ENCODE peak calls at places on chromosomes 11 and 22, in six cellular contexts. One of them, this sample, is unnamed.
A peak's percentile ranks its signal among the peaks of the same experiment; 100 is the strongest.

GRCh38 chr11:12629601-12630313 is 44.5 kb upstream of the TEAD1 start:
- DNase-seq in fibroblast of the aortic adventitia: peak; percentile 73
- DNase-seq in HCT116: no peak
- DNase-seq in neural crest cell: no peak
- DNase-seq in fibroblast of mammary gland: peak; percentile 68
- DNase-seq in A549: no peak
- DNase-seq in this sample: peak; percentile 33

GRCh38 chr11:57871231-57871630 is 109.6 kb downstream of the CTNND1 start:
- DNase-seq in fibroblast of the aortic adventitia: no peak
- DNase-seq in A549: no peak
- DNase-seq in fibroblast of mammary gland: no peak
- DNase-seq in neural crest cell: no peak
- DNase-seq in HCT116: no peak
- DNase-seq in this sample: no peak

GRCh38 chr22:41833369-41834004 is 582 bp downstream of the SREBF2 start:
- DNase-seq in A549: peak; percentile 27
- DNase-seq in HCT116: no peak
- DNase-seq in neural crest cell: peak; percentile 14
- DNase-seq in fibroblast of mammary gland: peak; percentile 23
- DNase-seq in fibroblast of the aortic adventitia: peak; percentile 22
- DNase-seq in this sample: no peak

GRCh38 chr11:78039391-78039918 is 16.4 kb upstream of the KCTD14 start:
- DNase-seq in fibroblast of mammary gland: no peak
- DNase-seq in A549: no peak
- DNase-seq in HCT116: no peak
- DNase-seq in neural crest cell: no peak
- DNase-seq in fibroblast of the aortic adventitia: no peak
- DNase-seq in this sample: no peak

GRCh38 chr22:44975444-44976262 is 34.2 kb downstream of the PHF21B start:
- DNase-seq in fibroblast of the aortic adventitia: peak; percentile 83
- DNase-seq in HCT116: peak; percentile 71
- DNase-seq in neural crest cell: peak; percentile 96
- DNase-seq in fibroblast of mammary gland: peak; percentile 80
- DNase-seq in A549: peak; percentile 74
- DNase-seq in this sample: peak; percentile 69

GRCh38 chr11:60378359-60378758 is at the start of gene MS4A7:
- DNase-seq in neural crest cell: no peak
- DNase-seq in A549: no peak
- DNase-seq in fibroblast of the aortic adventitia: no peak
- DNase-seq in fibroblast of mammary gland: no peak
- DNase-seq in HCT116: no peak
- DNase-seq in this sample: no peak

GRCh38 chr22:32820131-32820882 is 18.8 kb downstream of the TIMP3 start:
- DNase-seq in A549: no peak
- DNase-seq in fibroblast of mammary gland: peak; percentile 48
- DNase-seq in fibroblast of the aortic adventitia: no peak
- DNase-seq in HCT116: no peak
- DNase-seq in neural crest cell: no peak
- DNase-seq in this sample: peak; percentile 41

GRCh38 chr22:32650553-32651345 is 150.8 kb upstream of the TIMP3 start:
- DNase-seq in neural crest cell: no peak
- DNase-seq in HCT116: no peak
- DNase-seq in fibroblast of mammary gland: peak; percentile 62
- DNase-seq in fibroblast of the aortic adventitia: peak; percentile 47
- DNase-seq in A549: no peak
- DNase-seq in this sample: peak; percentile 64

GRCh38 chr11:72643547-72643946 is 30.7 kb downstream of the PDE2A start:
- DNase-seq in fibroblast of mammary gland: peak; percentile 54
- DNase-seq in neural crest cell: no peak
- DNase-seq in HCT116: peak; percentile 31
- DNase-seq in fibroblast of the aortic adventitia: peak; percentile 18
- DNase-seq in A549: peak; percentile 60
- DNase-seq in this sample: peak; percentile 28

GRCh38 chr11:24559315-24559714 is 62.5 kb downstream of the LUZP2 start:
- DNase-seq in HCT116: no peak
- DNase-seq in fibroblast of mammary gland: no peak
- DNase-seq in neural crest cell: no peak
- DNase-seq in A549: no peak
- DNase-seq in fibroblast of the aortic adventitia: no peak
- DNase-seq in this sample: no peak

GRCh38 chr22:29744902-29745301 is 21.9 kb downstream of the ZMAT5 start:
- DNase-seq in HCT116: no peak
- DNase-seq in fibroblast of the aortic adventitia: no peak
- DNase-seq in neural crest cell: no peak
- DNase-seq in A549: no peak
- DNase-seq in fibroblast of mammary gland: peak; percentile 70
- DNase-seq in this sample: peak; percentile 59

GRCh38 chr11:67356867-67357561 is 3.7 kb upstream of the POLD4 start:
- DNase-seq in neural crest cell: peak; percentile 69
- DNase-seq in HCT116: no peak
- DNase-seq in A549: peak; percentile 90
- DNase-seq in fibroblast of mammary gland: peak; percentile 79
- DNase-seq in fibroblast of the aortic adventitia: peak; percentile 81
- DNase-seq in this sample: peak; percentile 76

GRCh38 chr11:69699213-69699612 is 4.6 kb downstream of the FGF19 start:
- DNase-seq in fibroblast of the aortic adventitia: no peak
- DNase-seq in HCT116: no peak
- DNase-seq in fibroblast of mammary gland: no peak
- DNase-seq in A549: no peak
- DNase-seq in neural crest cell: no peak
- DNase-seq in this sample: no peak

GRCh38 chr11:113977701-113978100 is 2.8 kb downstream of the HTR3A start:
- DNase-seq in A549: no peak
- DNase-seq in fibroblast of the aortic adventitia: no peak
- DNase-seq in neural crest cell: no peak
- DNase-seq in fibroblast of mammary gland: no peak
- DNase-seq in HCT116: no peak
- DNase-seq in this sample: no peak

DNA sequence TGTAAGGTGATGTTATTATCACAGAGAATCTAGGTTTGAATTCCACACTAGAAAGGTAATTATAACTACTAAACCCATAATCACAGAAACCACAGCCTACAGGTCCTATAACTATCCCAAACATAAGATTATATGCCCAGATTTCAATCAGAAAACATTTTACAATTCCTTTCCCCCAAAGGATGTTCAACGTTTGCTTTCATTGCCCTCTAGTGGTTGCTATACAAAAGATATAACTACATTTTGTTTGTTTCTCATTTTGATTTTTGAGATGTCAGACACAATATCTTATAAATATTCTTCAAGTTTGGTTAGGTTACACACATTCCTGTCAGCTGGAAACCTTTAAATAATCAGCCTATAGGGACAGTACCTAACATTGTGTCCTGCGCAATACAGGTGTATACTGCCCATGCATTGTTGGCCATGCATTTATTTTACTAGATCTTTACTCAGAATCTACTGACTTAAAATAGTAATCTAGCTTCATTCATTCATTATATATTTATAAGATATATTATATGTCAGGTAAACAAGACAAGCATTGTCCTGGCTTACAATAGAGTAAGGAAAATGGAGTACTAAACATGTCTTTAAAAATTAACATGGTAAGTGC is 530.5 kb upstream of the CCDC90B start:
- DNase-seq in fibroblast of mammary gland: peak; percentile 30
- DNase-seq in neural crest cell: no peak
- DNase-seq in fibroblast of the aortic adventitia: peak; percentile 29
- DNase-seq in HCT116: no peak
- DNase-seq in A549: peak; percentile 12
- DNase-seq in this sample: peak; percentile 31
- TF ChIP-seq CTCF in fibroblast of mammary gland: peak; percentile 62
- TF ChIP-seq CTCF in neural crest cell: peak; percentile 80
- TF ChIP-seq CTCF in fibroblast of the aortic adventitia: peak; percentile 49
- TF ChIP-seq CTCF in HCT116: peak; percentile 31
- TF ChIP-seq CTCF in A549: peak; percentile 77
- TF ChIP-seq CTCF in this sample: peak; percentile 89

GRCh38 chr11:11163256-11163655 is 189.8 kb downstream of the CSNK2A3 start:
- DNase-seq in fibroblast of mammary gland: peak; percentile 12
- DNase-seq in neural crest cell: no peak
- DNase-seq in fibroblast of the aortic adventitia: no peak
- DNase-seq in A549: peak; percentile 46
- DNase-seq in HCT116: peak; percentile 10
- DNase-seq in this sample: no peak
- TF ChIP-seq CTCF in fibroblast of mammary gland: peak; percentile 6
- TF ChIP-seq CTCF in neural crest cell: no peak
- TF ChIP-seq CTCF in fibroblast of the aortic adventitia: peak; percentile 32
- TF ChIP-seq CTCF in A549: no peak
- TF ChIP-seq CTCF in HCT116: peak; percentile 42
- TF ChIP-seq CTCF in this sample: peak; percentile 64

GRCh38 chr11:64642876-64643257 is 51.8 kb downstream of the SLC22A12 start:
- DNase-seq in HCT116: no peak
- DNase-seq in fibroblast of the aortic adventitia: no peak
- DNase-seq in neural crest cell: no peak
- DNase-seq in A549: no peak
- DNase-seq in fibroblast of mammary gland: no peak
- DNase-seq in this sample: no peak

GRCh38 chr11:64643927-64644326 is 52.9 kb downstream of the SLC22A12 start:
- DNase-seq in HCT116: no peak
- DNase-seq in fibroblast of the aortic adventitia: no peak
- DNase-seq in A549: no peak
- DNase-seq in neural crest cell: no peak
- DNase-seq in fibroblast of mammary gland: no peak
- DNase-seq in this sample: no peak

GRCh38 chr11:64642418-64642735 is 51.4 kb downstream of the SLC22A12 start:
- DNase-seq in A549: no peak
- DNase-seq in HCT116: no peak
- DNase-seq in fibroblast of the aortic adventitia: no peak
- DNase-seq in fibroblast of mammary gland: no peak
- DNase-seq in neural crest cell: no peak
- DNase-seq in this sample: no peak

GRCh38 chr11:64643258-64643881 is 52.4 kb downstream of the SLC22A12 start:
- DNase-seq in fibroblast of the aortic adventitia: no peak
- DNase-seq in HCT116: no peak
- DNase-seq in A549: no peak
- DNase-seq in fibroblast of mammary gland: no peak
- DNase-seq in neural crest cell: no peak
- DNase-seq in this sample: no peak

DNA sequence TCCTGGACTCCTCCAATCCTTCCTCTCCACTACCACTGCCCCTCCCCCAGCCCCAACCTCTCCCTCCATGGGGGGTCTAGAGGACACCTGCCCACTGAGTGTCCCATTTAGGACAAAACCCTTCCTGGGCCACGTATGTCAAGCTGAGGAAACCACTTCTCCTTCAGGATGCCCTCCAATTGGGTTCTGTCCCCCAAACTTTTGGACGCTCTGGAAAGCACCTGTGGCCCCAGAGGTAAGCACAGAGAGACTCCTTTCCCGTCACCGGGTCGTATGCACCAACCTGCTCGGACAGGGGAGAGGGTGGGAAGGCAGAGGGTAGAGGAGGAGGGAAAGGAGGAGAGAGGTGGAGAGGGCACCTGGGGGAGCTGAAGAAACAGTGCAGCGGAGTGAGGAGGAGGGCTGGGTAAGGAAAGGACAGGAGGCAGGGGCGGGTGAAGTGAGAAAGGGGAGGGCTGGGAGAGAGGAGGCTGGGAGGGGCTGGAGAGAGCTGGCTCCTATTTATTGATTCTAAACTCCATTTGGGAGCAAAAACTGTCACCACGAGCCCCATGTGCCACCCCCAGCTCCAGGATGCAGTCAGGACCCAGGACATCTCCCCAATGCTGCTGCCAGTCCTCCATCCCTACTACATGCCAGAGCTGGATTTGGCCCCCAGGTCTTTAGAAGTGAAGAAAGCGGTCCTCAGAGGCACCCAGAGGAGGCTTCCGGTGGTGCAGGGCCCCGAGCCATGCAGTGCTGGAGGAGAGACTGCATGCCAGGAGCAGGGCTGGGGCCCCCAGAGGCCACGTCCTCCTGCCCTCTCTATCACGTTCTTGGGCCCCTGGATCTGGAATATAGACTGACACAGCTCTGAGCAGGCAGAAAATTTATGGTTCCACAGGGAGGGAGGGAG is 53.6 kb downstream of the SLC22A12 start:
- DNase-seq in A549: no peak
- DNase-seq in fibroblast of mammary gland: no peak
- DNase-seq in fibroblast of the aortic adventitia: no peak
- DNase-seq in neural crest cell: no peak
- DNase-seq in HCT116: no peak
- DNase-seq in this sample: no peak
- TF ChIP-seq CTCF in A549: no peak
- TF ChIP-seq CTCF in fibroblast of mammary gland: peak; percentile 2
- TF ChIP-seq CTCF in fibroblast of the aortic adventitia: peak; percentile 24
- TF ChIP-seq CTCF in neural crest cell: peak; percentile 44
- TF ChIP-seq CTCF in HCT116: no peak
- TF ChIP-seq CTCF in this sample: peak; percentile 27

DNA sequence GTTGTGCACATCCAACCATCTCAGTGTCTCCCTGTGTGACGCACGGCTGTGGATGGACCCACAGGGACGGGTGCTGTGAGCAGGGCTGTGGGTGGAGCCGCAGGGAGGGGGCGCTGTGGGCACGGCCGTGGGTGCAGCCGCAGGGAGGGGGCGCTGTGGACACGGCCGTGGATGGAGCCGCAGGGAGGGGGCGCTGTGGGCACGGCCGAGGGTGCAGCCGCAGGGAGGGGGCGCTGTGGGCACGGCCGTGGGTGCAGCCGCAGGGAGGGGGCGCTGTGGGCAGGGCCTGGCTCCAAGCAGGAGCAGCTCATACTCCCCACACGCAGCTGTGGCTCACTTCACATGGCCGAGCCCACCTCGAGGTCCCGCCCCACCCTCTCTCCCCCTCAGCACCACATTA is 6.0 kb upstream of the MAPK11 start:
- DNase-seq in A549: peak; percentile 76
- DNase-seq in fibroblast of mammary gland: peak; percentile 60
- DNase-seq in HCT116: no peak
- DNase-seq in neural crest cell: no peak
- DNase-seq in fibroblast of the aortic adventitia: peak; percentile 33
- DNase-seq in this sample: no peak
- TF ChIP-seq CTCF in A549: peak; percentile 60
- TF ChIP-seq CTCF in fibroblast of mammary gland: no peak
- TF ChIP-seq CTCF in HCT116: peak; percentile 63
- TF ChIP-seq CTCF in neural crest cell: peak; percentile 44
- TF ChIP-seq CTCF in fibroblast of the aortic adventitia: peak; percentile 32
- TF ChIP-seq CTCF in this sample: peak; percentile 86